ENCODE peak calls at places on chromosomes 4 and X, in six cellular contexts. H is H1, D is hepatocyte, A is fibroblast of lung, K is GM23338, O is keratinocyte. B is an unnamed sample.

GRCh38 chr4:15325987-15326386 is 101.8 kb upstream of the C1QTNF7 start:
- DNase-seq in H (no peak), D (no peak), A (no peak), K (no peak), O (no peak), B (no peak)

GRCh38 chrX:11641368-11641767 is 24.4 kb downstream of the ARHGAP6 start:
- DNase-seq in H (no peak), D (no peak), A (peak), K (no peak), O (no peak), B (no peak)

GRCh38 chrX:112654871-112655270 is 24.9 kb downstream of the LHFPL1 start:
- DNase-seq in H (no peak), D (no peak), A (peak), K (no peak), O (no peak), B (no peak)

GRCh38 chr4:145012841-145013240 is 85.2 kb downstream of the ANAPC10 start:
- DNase-seq in H (no peak), D (no peak), A (peak), K (no peak), O (no peak), B (peak)

GRCh38 chr4:633976-634598 is 8.7 kb downstream of the PDE6B start:
- DNase-seq in H (no peak), D (no peak), A (no peak), K (no peak), O (no peak), B (no peak)

GRCh38 chr4:86720508-86721068 is 126.5 kb downstream of the PTPN13 start:
- DNase-seq in H (no peak), D (no peak), A (peak), K (no peak), O (no peak), B (peak)

GRCh38 chrX:34365482-34365881 is 233.4 kb upstream of the FAM47A start:
- DNase-seq in H (no peak), D (peak), A (peak), K (peak), O (no peak), B (peak)

GRCh38 chr4:176376032-176376614 is 56.4 kb downstream of the SPCS3 start:
- DNase-seq in H (no peak), D (peak), A (peak), K (peak), O (peak), B (peak)

GRCh38 chrX:20913760-20914159 is 460.5 kb upstream of the CNKSR2 start:
- DNase-seq in H (no peak), D (peak), A (no peak), K (peak), O (no peak), B (no peak)

GRCh38 chr4:152500308-152500707 is 35.6 kb downstream of the FBXW7 start:
- DNase-seq in H (no peak), D (no peak), A (no peak), K (no peak), O (no peak), B (no peak)

GRCh38 chr4:140095694-140096482 is 58.1 kb downstream of the MAML3 start:
- DNase-seq in H (no peak), D (peak), A (peak), K (no peak), O (peak), B (peak)

GRCh38 chr4:82809614-82810013 is 11.0 kb upstream of the SCD5 start:
- DNase-seq in H (no peak), D (no peak), A (no peak), K (no peak), O (no peak), B (no peak)

GRCh38 chrX:47573334-47574095 is 8.7 kb upstream of the TIMP1 start:
- DNase-seq in H (no peak), D (peak), A (peak), K (peak), O (no peak), B (no peak)

GRCh38 chrX:47572773-47573333 is 9.4 kb upstream of the TIMP1 start:
- DNase-seq in H (no peak), D (no peak), A (no peak), K (no peak), O (no peak), B (no peak)

GRCh38 chrX:47574096-47574553 is 8.1 kb upstream of the TIMP1 start:
- DNase-seq in H (no peak), D (peak), A (no peak), K (peak), O (no peak), B (no peak)

GRCh38 chrX:47576021-47576898 is 6.0 kb upstream of the TIMP1 start:
- DNase-seq in H (no peak), D (no peak), A (no peak), K (no peak), O (no peak), B (no peak)

GRCh38 chrX:47574609-47575325 is 7.5 kb upstream of the TIMP1 start:
- DNase-seq in H (no peak), D (no peak), A (no peak), K (peak), O (no peak), B (no peak)
- H2AFZ ChIP-seq in H (no peak), D (no peak), A (no peak), K (no peak), O (no peak), B (no peak)

GRCh38 chr4:189121336-189121735 is 819.3 kb upstream of the FRG1 start:
- DNase-seq in H (no peak), D (no peak), A (no peak), K (no peak), O (no peak), B (no peak)

GRCh38 chr4:189113389-189113888 is 827.2 kb upstream of the FRG1 start:
- DNase-seq in H (no peak), D (no peak), A (no peak), K (no peak), O (no peak), B (no peak)

DNA sequence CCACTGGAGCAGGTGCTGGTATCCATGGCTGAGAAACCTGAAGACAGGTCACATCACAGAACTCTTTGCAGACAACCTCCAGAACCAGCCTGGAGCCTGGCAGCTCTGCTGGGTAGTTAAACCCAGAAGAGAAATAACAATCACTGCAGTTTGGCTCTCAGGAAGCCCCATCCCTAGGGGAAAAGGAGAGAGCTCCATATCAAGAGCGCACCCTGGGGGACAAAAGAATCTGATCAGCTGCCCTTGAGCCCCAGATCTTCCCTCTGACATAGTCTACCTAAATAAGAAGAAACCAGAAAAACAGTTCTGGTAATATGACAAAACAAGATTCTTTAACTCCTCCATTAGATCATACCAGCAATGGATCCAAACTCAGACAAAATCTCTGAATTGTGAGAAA is 823.2 kb upstream of the FRG1 start:
- DNase-seq in H (no peak), D (no peak), A (no peak), K (peak), O (no peak), B (no peak)
- H2AFZ ChIP-seq in H (peak), D (no peak), A (no peak), K (no peak), O (no peak), B (no peak)

GRCh38 chr4:92307886-92308285 is 4.1 kb downstream of the GRID2 start:
- DNase-seq in H (no peak), D (no peak), A (no peak), K (no peak), O (no peak), B (no peak)

GRCh38 chr4:92304636-92305035 is 870 bp downstream of the GRID2 start:
- DNase-seq in H (no peak), D (peak), A (peak), K (peak), O (no peak), B (no peak)

GRCh38 chr4:92307156-92307555 is 3.4 kb downstream of the GRID2 start:
- DNase-seq in H (no peak), D (no peak), A (no peak), K (no peak), O (no peak), B (no peak)

GRCh38 chr4:92305148-92305877 is 1.5 kb downstream of the GRID2 start:
- DNase-seq in H (peak), D (peak), A (peak), K (peak), O (no peak), B (peak)

GRCh38 chr4:92305878-92306520 is 2.2 kb downstream of the GRID2 start:
- DNase-seq in H (no peak), D (peak), A (no peak), K (peak), O (no peak), B (no peak)
- H2AFZ ChIP-seq in H (peak), D (peak), A (no peak), K (no peak), O (peak), B (peak)

GRCh38 chrX:42022158-42022557 is 98.8 kb upstream of the CASK start:
- DNase-seq in H (no peak), D (no peak), A (no peak), K (no peak), O (no peak), B (no peak)
- H2AFZ ChIP-seq in H (no peak), D (no peak), A (no peak), K (no peak), O (no peak), B (no peak)

GRCh38 chr4:164933244-164933643 is 44.2 kb downstream of the TRIM61 start:
- DNase-seq in H (no peak), D (no peak), A (no peak), K (no peak), O (no peak), B (no peak)
- H2AFZ ChIP-seq in H (no peak), D (no peak), A (no peak), K (peak), O (no peak), B (no peak)

GRCh38 chr4:112109455-112110425 is 35.5 kb upstream of the FAM241A start:
- DNase-seq in H (no peak), D (no peak), A (peak), K (no peak), O (no peak), B (peak)
- H2AFZ ChIP-seq in H (no peak), D (no peak), A (no peak), K (peak), O (peak), B (peak)

DNA sequence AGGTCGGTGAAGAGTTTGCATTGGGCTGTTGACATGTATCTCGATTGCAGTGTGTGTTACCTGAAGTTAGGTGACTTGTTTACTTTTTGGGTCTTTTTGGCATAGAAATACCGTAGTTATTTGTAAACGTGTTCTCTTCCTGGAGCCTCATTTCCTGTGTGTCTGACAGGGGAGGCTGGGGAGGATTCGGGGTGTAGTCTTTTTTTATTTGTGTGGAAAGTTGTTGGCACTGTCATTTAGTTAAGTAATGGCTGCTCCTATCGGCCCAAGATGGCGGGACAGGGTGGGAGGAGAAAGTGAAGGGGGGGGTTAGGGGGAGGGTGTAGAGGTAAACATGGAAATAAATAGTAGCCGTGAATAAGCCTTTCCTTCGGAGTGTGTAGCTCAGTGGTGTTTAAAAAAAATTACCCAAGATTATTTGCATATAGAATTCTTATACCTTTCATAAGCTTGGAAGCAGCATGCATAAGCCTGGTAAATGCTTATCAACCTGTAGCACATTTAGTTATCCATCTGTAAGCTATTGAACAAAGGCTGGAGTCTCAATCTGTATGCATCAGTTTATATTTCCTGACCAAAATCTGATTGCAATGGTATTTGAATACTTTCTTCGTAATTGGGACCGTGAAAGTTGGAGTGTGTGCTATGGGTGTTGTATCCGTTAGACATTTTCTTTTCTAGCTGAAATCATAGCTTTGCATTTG is 1.6 kb downstream of the KDM6A start:
- DNase-seq in H (no peak), D (peak), A (peak), K (peak), O (no peak), B (peak)
- H2AFZ ChIP-seq in H (no peak), D (no peak), A (peak), K (no peak), O (peak), B (no peak)

DNA sequence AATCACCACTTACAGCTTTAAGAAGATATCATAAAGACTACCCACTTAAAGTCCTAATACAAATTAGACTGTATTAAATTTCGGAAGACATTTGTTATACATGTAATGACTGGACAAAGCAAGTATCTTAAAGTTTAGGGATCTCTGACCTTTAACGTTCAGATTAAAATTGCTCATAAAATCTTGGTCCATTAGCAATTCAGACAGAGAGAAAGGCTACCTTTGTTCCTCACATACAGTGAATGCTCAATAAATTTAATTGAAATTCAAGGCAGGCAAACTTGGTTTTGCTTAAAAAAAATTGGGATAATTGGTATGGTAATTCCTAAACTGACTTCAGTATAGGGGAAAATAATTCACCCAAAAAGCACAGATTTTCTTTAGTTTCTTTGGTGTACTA is 285.9 kb upstream of the EMCN start:
- DNase-seq in H (no peak), D (no peak), A (no peak), K (no peak), O (no peak), B (no peak)
- H2AFZ ChIP-seq in H (no peak), D (no peak), A (no peak), K (no peak), O (no peak), B (no peak)

DNA sequence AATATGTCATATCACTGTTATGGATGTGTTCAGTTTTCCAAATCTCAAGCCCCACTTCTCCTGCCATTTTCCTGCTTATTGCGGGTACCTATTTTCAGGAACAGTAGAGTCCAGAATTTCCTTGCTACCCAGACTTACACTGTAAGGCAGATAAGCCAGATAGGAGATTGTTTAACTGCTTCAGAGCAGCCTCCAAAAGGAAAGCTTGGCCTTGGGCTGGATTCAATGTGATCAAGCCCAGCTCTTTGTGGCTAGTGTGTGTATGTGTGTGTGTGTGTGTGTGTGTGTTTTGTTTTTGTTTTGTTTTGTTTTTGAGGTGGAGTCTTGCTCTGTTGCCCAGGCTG is 34.0 kb downstream of the RNF175 start:
- DNase-seq in H (no peak), D (no peak), A (no peak), K (no peak), O (no peak), B (no peak)
- H2AFZ ChIP-seq in H (no peak), D (no peak), A (no peak), K (no peak), O (no peak), B (no peak)

DNA sequence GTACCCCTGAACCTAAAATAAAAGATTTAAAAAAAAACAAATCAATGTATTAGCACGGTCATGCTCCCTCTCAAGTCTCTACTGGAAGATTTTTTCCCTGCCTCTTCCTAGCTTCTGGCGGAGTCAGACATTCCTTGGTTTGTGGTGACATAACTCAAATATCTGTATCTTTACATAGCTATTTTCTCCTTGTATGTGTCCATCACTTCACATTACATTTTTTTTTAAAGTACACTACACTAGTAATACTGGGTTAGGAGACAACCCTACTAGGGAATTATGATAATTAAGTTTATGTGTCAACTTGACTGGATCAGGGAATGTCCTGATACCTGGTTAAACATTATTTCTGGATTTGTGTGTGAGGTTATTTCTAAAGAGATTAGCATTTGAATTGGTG is 1197.9 kb downstream of the TECRL start:
- DNase-seq in H (no peak), D (no peak), A (no peak), K (no peak), O (no peak), B (no peak)
- H2AFZ ChIP-seq in H (no peak), D (no peak), A (no peak), K (no peak), O (no peak), B (no peak)

B was measured in endothelial cell of umbilical vein.